ENCODE peak calls at places on chromosome 17, in eight cellular contexts. J is right cardiac atrium, X is small intestine, B is AG04450, W is H1, F is PC-3, I is K562, H is colonic mucosa. D is an unnamed sample.

GRCh38 chr17:80892019-80892855 is 99.4 kb upstream of the CHMP6 start:
- DNase-seq in J (peak; percentile 86), X (peak; percentile 57), B (peak; percentile 94), W (no peak), F (peak; percentile 98), I (peak; percentile 93), H (peak; percentile 61), D (peak; percentile 99)

GRCh38 chr17:55704412-55704811 is 18.3 kb downstream of the TMEM100 start:
- DNase-seq in J (no peak), X (no peak), B (no peak), W (no peak), F (peak; percentile 44), I (no peak), H (no peak), D (no peak)

GRCh38 chr17:17467720-17468119 is 9.1 kb upstream of the MED9 start:
- DNase-seq in J (no peak), X (peak; percentile 89), B (no peak), W (no peak), F (peak; percentile 78), I (no peak), H (peak; percentile 83), D (no peak)

GRCh38 chr17:74978240-74978639 is 5.7 kb upstream of the HID1 start:
- DNase-seq in J (no peak), X (no peak), B (no peak), W (no peak), F (no peak), I (no peak), H (no peak), D (no peak)

GRCh38 chr17:6161456-6161855 is 91.3 kb downstream of the WSCD1 start:
- DNase-seq in J (no peak), X (no peak), B (no peak), W (no peak), F (no peak), I (no peak), H (no peak), D (no peak)

GRCh38 chr17:64920026-64920418 is 744 bp upstream of the LRRC37A3 start:
- DNase-seq in J (peak; percentile 26), X (peak; percentile 2), B (no peak), W (peak; percentile 62), F (peak; percentile 34), I (no peak), H (peak; percentile 41), D (no peak)

GRCh38 chr17:28983286-28984240 is 22.3 kb downstream of the SEZ6 start:
- DNase-seq in J (no peak), X (no peak), B (no peak), W (no peak), F (no peak), I (no peak), H (no peak), D (peak; percentile 37)

GRCh38 chr17:14033166-14033565 is 36.1 kb upstream of the COX10 start:
- DNase-seq in J (no peak), X (no peak), B (no peak), W (no peak), F (no peak), I (no peak), H (no peak), D (no peak)

DNA sequence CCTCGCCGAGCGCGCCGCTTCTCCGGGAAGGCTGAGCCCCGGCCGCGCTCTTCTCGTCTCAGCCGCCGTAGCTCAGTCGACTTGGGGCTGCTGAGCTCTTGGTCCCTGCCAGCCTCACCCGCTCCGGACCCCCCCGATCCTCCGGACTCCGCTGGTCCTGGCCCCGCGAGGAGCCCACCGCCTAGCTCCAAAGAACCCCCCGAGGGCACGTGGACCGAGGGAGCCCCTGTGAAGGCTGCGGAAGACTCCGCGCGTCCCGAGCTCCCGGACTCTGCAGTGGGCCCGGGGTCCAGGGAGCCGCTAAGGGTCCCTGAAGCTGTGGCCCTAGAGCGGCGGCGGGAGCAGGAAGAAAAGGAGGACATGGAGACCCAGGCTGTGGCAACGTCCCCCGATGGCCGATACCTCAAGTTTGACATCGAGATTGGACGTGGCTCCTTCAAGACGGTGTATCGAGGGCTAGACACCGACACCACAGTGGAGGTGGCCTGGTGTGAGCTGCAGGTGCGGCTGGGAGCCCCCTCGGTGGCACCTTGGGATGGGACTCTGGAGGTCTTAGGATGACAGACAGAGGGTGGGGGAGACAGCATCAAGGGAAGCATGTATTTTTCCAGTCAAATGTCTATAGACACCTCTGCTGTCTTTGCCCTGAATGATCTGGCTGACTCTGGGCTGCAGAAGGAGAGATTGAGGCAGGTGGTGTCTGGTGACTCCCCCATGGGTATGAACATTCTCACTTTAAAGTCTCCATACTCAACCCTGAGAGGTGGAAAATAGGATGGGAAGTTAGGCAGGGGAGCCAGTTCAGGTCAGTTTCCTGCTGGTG is 617 bp downstream of the WNK4 start:
- DNase-seq in J (no peak), X (no peak), B (no peak), W (no peak), F (no peak), I (peak; percentile 29), H (no peak), D (no peak)
- H3K4me3 ChIP-seq in J (peak overlapping the region; percentile 34), X (peak overlapping the region; percentile 47), B (peak overlapping the region; percentile 68), W (peak overlapping the region; percentile 55), F (peak overlapping the region; percentile 99), I (peak overlapping the region; percentile 53), H (peak overlapping the region; percentile 48), D (no peak overlapping the region)

GRCh38 chr17:77174928-77175720 is 34.4 kb downstream of the SEC14L1 start:
- DNase-seq in J (no peak), X (no peak), B (no peak), W (no peak), F (no peak), I (no peak), H (no peak), D (no peak)

GRCh38 chr17:77177002-77177401 is 36.2 kb downstream of the SEC14L1 start:
- DNase-seq in J (no peak), X (no peak), B (no peak), W (no peak), F (no peak), I (no peak), H (no peak), D (no peak)

GRCh38 chr17:77178050-77178449 is 37.3 kb downstream of the SEC14L1 start:
- DNase-seq in J (no peak), X (no peak), B (no peak), W (no peak), F (no peak), I (no peak), H (no peak), D (no peak)

GRCh38 chr17:77167472-77168306 is 26.9 kb downstream of the SEC14L1 start:
- DNase-seq in J (no peak), X (no peak), B (no peak), W (no peak), F (no peak), I (no peak), H (no peak), D (no peak)

DNA sequence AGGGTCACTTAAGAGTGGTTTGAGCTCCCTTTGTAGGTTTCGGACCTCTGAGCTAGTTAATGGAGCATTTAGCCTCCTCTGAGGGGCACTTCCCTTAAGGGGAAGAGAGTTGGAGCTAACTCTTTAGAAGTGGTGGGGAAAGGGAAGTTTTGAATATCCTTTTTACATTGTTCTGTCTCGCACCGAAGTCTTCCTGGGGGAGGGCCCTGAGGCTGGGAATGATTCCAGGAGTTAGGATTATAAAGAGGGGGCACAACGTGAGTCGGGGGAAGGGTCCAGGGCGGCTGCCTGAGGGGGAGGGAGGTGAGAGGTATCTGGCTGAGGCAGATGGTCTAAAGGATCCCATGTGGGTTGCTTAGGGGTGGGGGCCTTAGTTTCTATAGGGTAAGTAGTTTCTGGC is 32.3 kb downstream of the SEC14L1 start:
- DNase-seq in J (no peak), X (no peak), B (no peak), W (no peak), F (no peak), I (no peak), H (no peak), D (no peak)
- H3K9me3 ChIP-seq in J (no peaks in the 10 kb centered on the region), X (peaks cover 1% of the 10 kb centered on the region), B (peaks cover 32% of the 10 kb centered on the region), W (no peaks in the 10 kb centered on the region), F (peaks cover 44% of the 10 kb centered on the region), I (peaks cover 28% of the 10 kb centered on the region), H (no peaks in the 10 kb centered on the region), D (peaks cover 36% of the 10 kb centered on the region)

DNA sequence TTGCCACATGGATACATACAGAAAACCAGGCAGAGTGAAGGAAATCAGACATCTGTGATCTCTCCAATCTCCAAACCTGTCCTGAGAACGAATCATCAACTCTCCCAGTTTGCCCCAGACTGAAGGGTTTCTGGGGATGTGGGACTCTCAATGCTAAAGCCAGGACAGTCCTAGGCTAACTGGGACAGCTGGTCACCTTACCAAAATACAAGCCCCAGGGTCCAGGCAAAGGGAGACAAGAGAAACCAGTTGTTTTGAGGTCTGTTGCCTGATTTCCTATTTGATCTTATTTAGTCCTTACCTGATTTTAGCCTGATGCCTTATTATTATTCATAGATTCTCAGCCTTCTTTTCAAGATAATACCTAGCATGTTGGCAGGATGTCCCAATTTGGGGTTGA is 51.7 kb upstream of the TAC4 start:
- DNase-seq in J (no peak), X (no peak), B (no peak), W (no peak), F (no peak), I (no peak), H (no peak), D (no peak)
- H3K27me3 ChIP-seq in J (no peaks in the 10 kb centered on the region), X (peaks cover 26% of the 10 kb centered on the region), B (peaks cover 90% of the 10 kb centered on the region), W (peaks cover 5% of the 10 kb centered on the region), F (peaks cover 16% of the 10 kb centered on the region), I (peaks cover 60% of the 10 kb centered on the region), H (peaks cover 21% of the 10 kb centered on the region), D (peaks cover 7% of the 10 kb centered on the region)

DNA sequence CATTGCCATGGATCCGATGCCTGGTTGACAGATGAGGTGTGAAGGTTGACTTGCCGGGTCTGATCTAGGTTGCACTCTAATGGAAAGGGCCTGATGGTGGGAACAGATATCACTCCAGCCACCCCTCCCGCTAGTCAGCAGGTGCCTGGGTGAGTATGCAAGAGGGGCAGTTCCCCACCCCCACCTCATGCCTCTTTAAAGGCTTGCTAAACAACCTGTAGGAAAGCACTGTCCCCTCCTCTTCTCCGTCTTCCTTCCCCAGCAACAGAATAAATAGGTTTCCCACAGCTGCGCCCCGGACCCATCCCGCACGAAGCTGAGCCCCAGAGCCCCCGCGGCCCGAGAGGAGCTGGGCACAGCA is 746 bp upstream of the TMEM132E start:
- DNase-seq in J (no peak), X (no peak), B (no peak), W (no peak), F (no peak), I (no peak), H (no peak), D (no peak)
- H3K4me3 ChIP-seq in J (peak overlapping the region; percentile 49), X (no peak overlapping the region), B (no peak overlapping the region), W (peak overlapping the region; percentile 40), F (no peak overlapping the region), I (no peak overlapping the region), H (no peak overlapping the region), D (no peak overlapping the region)

GRCh38 chr17:68820825-68821481 is 134.2 kb downstream of the ABCA8 start:
- DNase-seq in J (no peak), X (no peak), B (no peak), W (no peak), F (no peak), I (no peak), H (no peak), D (no peak)
- H3K9me3 ChIP-seq in J (no peaks in the 10 kb centered on the region), X (no peaks in the 10 kb centered on the region), B (no peaks in the 10 kb centered on the region), W (no peaks in the 10 kb centered on the region), F (no peaks in the 10 kb centered on the region), I (no peaks in the 10 kb centered on the region), H (no peaks in the 10 kb centered on the region), D (no peaks in the 10 kb centered on the region)

D was measured in MG63.